ENCODE peak calls at places on chromosome 7, in five cellular contexts. I is HCT116, M is fibroblast of lung, K is dorsolateral prefrontal cortex, P is left ventricle myocardium inferior. D is an unnamed sample. For H3K27me3, the result is how much of the 10 kb centered on the place peaks cover.

GRCh38 chr7:24965831-24966708 is 13.9 kb downstream of the OSBPL3 start:
- DNase-seq in K (no peak), P (peak), I (no peak), M (peak), D (no peak)

GRCh38 chr7:94149776-94150545 is 145.8 kb upstream of the BET1 start:
- DNase-seq in P (no peak), I (no peak), K (no peak), M (no peak), D (no peak)

GRCh38 chr7:7122033-7122478 is 60.3 kb upstream of the C1GALT1 start:
- DNase-seq in P (no peak), I (no peak), K (no peak), M (peak), D (no peak)

GRCh38 chr7:129865093-129865931 is 87.4 kb downstream of the UBE2H start:
- DNase-seq in I (no peak), K (no peak), P (no peak), M (peak), D (no peak)

GRCh38 chr7:35253182-35253679 is 669 bp downstream of the TBX20 start:
- DNase-seq in K (no peak), M (no peak), P (no peak), I (no peak), D (no peak)

GRCh38 chr7:49255061-49255460 is 330.7 kb downstream of the CDC14C start:
- DNase-seq in P (no peak), M (peak), K (no peak), I (no peak), D (no peak)

GRCh38 chr7:4739528-4739992 is 35.9 kb upstream of the AP5Z1 start:
- DNase-seq in I (no peak), P (no peak), M (peak), K (peak), D (peak)

GRCh38 chr7:36871355-36871738 is 147.1 kb upstream of the AOAH start:
- DNase-seq in K (no peak), P (no peak), M (no peak), I (no peak), D (no peak)

GRCh38 chr7:77903597-77903996 is 105.0 kb downstream of the PHTF2 start:
- DNase-seq in M (peak), I (no peak), K (no peak), P (no peak), D (no peak)

GRCh38 chr7:41007351-41007751 is 695.5 kb downstream of the INHBA start:
- DNase-seq in M (peak), I (no peak), P (no peak), K (no peak), D (no peak)

GRCh38 chr7:22452142-22452763 is 47.7 kb downstream of the STEAP1B start:
- DNase-seq in I (peak), M (peak), P (peak), K (peak), D (peak)

GRCh38 chr7:22561356-22561755 is 61.4 kb upstream of the STEAP1B start:
- DNase-seq in K (no peak), I (no peak), P (peak), M (peak), D (no peak)

GRCh38 chr7:50664461-50664922 is 99.3 kb upstream of the DDC start:
- DNase-seq in K (no peak), M (peak), I (peak), P (no peak), D (no peak)

GRCh38 chr7:96657347-96658010 is 52.2 kb downstream of the SEM1 start:
- DNase-seq in P (no peak), K (no peak), M (peak), I (no peak), D (no peak)

GRCh38 chr7:12490105-12490688 is 80.3 kb upstream of the SCIN start:
- DNase-seq in P (no peak), K (no peak), M (peak), I (peak), D (no peak)

GRCh38 chr7:47484923-47485639 is 96.8 kb downstream of the TNS3 start:
- DNase-seq in I (no peak), K (no peak), M (no peak), P (no peak), D (no peak)

GRCh38 chr7:117085769-117086463 is 132.6 kb downstream of the ST7 start:
- DNase-seq in I (no peak), K (no peak), M (peak), P (no peak), D (no peak)

GRCh38 chr7:42198974-42199668 is 37.9 kb downstream of the GLI3 start:
- DNase-seq in K (no peak), M (peak), P (no peak), I (no peak), D (no peak)

GRCh38 chr7:127831312-127832212 is 179.6 kb downstream of the SND1 start:
- DNase-seq in M (no peak), P (no peak), I (no peak), K (no peak), D (no peak)

GRCh38 chr7:158676898-158677297 is 27.7 kb downstream of the NCAPG2 start:
- DNase-seq in P (no peak), K (no peak), I (no peak), M (no peak), D (no peak)

GRCh38 chr7:113867325-113867724 is 51.5 kb downstream of the PPP1R3A start:
- DNase-seq in M (no peak), I (no peak), K (no peak), P (no peak), D (no peak)

GRCh38 chr7:2019693-2020511 is 212.8 kb downstream of the MAD1L1 start:
- DNase-seq in K (no peak), M (peak), I (no peak), P (peak), D (no peak)

GRCh38 chr7:2018786-2019692 is 213.7 kb downstream of the MAD1L1 start:
- DNase-seq in M (peak), I (no peak), K (peak), P (peak), D (no peak)

GRCh38 chr7:2017483-2017891 is 215.3 kb downstream of the MAD1L1 start:
- DNase-seq in K (no peak), I (no peak), M (no peak), P (peak), D (no peak)

GRCh38 chr7:2016761-2017482 is 215.8 kb downstream of the MAD1L1 start:
- DNase-seq in M (no peak), I (no peak), K (no peak), P (peak), D (no peak)

DNA sequence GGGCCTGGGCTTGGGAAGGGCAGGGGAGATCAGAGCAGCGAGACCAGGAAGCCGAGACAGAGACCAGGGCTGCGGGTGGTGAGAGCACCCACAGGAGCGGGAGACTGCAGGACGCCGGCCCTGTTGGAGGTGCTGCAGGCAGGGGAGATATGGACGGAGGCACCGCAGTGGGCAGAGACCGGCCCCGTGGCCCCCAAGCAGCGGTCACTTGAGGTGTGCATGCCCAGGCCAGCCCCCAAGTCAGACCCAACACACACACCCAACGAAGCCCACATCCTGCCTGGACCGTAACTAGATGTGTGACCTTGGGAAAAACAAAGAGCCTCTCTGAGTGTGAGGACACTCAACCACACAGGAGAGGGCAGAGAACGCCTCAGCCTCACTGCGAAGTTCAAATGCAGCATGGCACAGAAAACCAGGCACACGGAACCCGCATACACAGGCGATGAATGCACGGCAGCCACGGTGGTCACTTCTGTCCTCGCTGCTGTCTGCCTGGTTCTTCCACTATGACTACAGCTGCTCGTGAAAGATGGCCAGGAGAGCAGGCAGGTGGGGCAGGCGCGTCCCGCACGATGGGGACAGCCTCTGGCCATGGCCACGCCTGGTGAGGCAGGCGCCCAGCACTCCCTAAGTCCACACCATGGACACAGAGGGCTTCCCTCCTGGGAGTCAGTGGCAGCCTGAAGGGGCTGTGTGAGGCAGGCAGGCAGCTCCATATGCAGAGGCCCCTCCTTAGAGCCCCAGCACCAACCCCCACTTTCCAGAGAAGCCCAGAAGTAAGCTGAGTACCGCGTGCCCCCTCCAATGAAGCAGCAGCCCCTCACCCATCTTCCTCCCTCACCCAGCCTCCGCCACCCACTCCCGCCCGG is 214.6 kb downstream of the MAD1L1 start:
- DNase-seq in P (peak), M (no peak), I (no peak), K (no peak), D (no peak)
- H3K27ac ChIP-seq in P (no peak), M (no peak), I (no peak), K (no peak), D (no peak)

DNA sequence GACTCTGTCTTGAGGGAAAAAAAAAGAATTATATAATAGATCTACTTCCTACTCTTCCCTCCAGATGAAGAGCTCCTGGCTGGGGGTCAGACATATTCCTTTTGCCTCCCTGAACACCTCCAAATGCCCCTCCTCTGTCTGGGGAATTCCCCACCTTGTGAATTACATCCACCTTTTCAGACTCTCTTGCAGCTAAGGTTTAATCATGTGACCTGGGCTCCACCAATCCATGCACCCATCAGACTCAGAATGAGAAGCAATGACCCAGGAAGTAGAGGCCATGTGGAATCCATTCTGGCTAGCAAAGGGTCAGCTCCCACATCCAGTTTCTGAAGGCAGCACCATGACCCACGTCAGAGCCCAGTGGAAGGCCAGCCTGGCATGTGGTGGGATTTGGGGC is 93.6 kb upstream of the CUX1 start:
- DNase-seq in K (no peak), M (no peak), I (no peak), P (no peak), D (no peak)
- TF ChIP-seq CTCF in K (no peak), M (no peak), I (no peak), P (no peak), D (no peak)

DNA sequence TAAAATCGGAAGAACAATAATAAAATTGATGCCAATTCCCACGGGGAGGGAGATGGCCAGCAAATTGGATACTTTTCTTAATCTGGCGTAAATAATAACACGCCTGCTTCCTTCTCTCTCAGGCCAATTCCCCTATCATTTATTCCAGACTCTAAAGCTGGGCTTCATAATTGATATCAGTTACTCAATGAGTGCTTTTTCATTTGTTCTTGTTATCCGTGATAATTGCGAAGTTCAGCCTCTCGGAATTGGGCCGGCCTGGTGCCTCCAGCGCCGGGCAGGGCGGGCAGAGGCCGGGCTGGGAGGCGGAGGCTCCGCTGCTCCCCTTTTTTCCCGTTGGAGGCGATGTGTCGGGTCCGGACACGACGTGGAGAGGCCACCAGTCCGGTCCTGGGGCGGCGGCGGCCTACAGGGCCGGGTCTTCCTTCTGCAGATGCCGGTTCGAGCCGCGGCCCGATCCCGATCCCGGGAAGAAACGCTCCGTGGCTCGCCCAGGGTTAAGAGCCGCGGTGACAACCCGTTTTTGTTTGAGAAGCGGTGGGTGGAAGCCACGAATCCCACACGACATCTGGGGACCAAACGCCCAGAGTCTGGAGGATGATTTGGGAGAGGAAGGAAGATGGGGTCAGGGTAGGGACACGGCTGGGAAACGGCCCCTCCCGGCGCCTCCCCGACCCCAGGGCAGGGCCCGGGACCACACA is 13.6 kb downstream of the UNCX start:
- DNase-seq in M (no peak), I (no peak), K (no peak), P (no peak), D (no peak)
- H3K27me3 ChIP-seq in M (half or more), I (under half), K (half or more), P (half or more), D (half or more)

DNA sequence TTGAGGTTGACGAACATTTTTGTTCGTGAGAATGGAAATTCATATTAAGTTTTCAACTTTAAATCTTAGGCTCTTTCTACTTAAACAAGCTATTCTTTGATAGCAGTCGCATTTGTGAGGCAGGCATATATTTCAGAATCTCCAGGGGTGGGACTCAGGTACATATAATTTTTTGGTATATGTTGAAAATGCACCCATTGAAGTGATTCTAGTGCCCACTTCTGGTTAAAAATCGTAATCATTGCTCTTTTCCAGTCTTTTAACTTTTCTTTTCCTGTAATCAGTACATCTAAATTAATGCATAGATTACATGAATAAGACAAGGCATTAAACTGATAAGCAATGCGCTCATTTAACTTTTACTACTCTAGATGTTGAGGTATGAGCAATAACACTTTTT is 67.8 kb downstream of the ZNRF2 start:
- DNase-seq in M (no peak), K (no peak), P (no peak), I (no peak), D (no peak)
- H3K27ac ChIP-seq in M (no peak), K (no peak), P (no peak), I (no peak), D (no peak)

GRCh38 chr7:101202603-101202918 is 1.7 kb upstream of the MOGAT3 start:
- DNase-seq in I (no peak), P (no peak), M (no peak), K (no peak), D (no peak)
- TF ChIP-seq CTCF in I (no peak), P (no peak), M (no peak), K (no peak), D (no peak)

GRCh38 chr7:27113991-27114866 is 11.7 kb upstream of the HOXA2 start:
- DNase-seq in P (no peak), M (peak), K (no peak), I (no peak), D (no peak)

GRCh38 chr7:27112960-27113949 is 10.8 kb upstream of the HOXA2 start:
- DNase-seq in K (no peak), P (no peak), I (peak), M (peak), D (no peak)

GRCh38 chr7:27111753-27112277 is 9.3 kb upstream of the HOXA2 start:
- DNase-seq in P (no peak), K (no peak), M (no peak), I (no peak), D (no peak)

GRCh38 chr7:27110977-27111752 is 8.7 kb upstream of the HOXA2 start:
- DNase-seq in P (no peak), I (no peak), K (no peak), M (peak), D (no peak)

GRCh38 chr7:27112361-27112760 is 9.9 kb upstream of the HOXA2 start:
- DNase-seq in P (no peak), M (no peak), K (no peak), I (no peak), D (no peak)
- H3K27me3 ChIP-seq in P (half or more), M (under half), K (half or more), I (under half), D (under half)

D was measured in CD4-positive, alpha-beta T cell.